ENCODE peak calls at places on chromosome 9, in six cellular contexts. D is HCT116, Z is transverse colon, S is prostate gland, J is endothelial cell of umbilical vein, P is GM12891. U is an unnamed sample.

GRCh38 chr9:8188720-8189407 is 389.3 kb upstream of the DMAC1 start:
- DNase-seq in S (no peak), D (no peak), Z (no peak), P (no peak), J (no peak), U (no peak)

GRCh38 chr9:16868706-16869105 is 1.8 kb downstream of the BNC2 start:
- DNase-seq in P (no peak), Z (no peak), D (no peak), S (no peak), J (no peak), U (no peak)

GRCh38 chr9:27407966-27408365 is 111.0 kb upstream of the EQTN start:
- DNase-seq in Z (no peak), J (peak), P (no peak), S (no peak), D (no peak), U (no peak)

GRCh38 chr9:91714020-91714721 is 235.9 kb downstream of the ROR2 start:
- DNase-seq in J (peak), D (peak), S (peak), Z (peak), P (no peak), U (no peak)

GRCh38 chr9:130073373-130073772 is 19.7 kb downstream of the GPR107 start:
- DNase-seq in J (peak), S (no peak), D (no peak), Z (no peak), P (no peak), U (no peak)

GRCh38 chr9:136057236-136058151 is 37.6 kb downstream of the NACC2 start:
- DNase-seq in Z (no peak), D (no peak), S (no peak), J (no peak), P (peak), U (peak)

GRCh38 chr9:27184556-27185351 is 75.7 kb downstream of the TEK start:
- DNase-seq in J (peak), D (no peak), P (no peak), S (no peak), Z (no peak), U (no peak)

GRCh38 chr9:34507556-34507955 is 15.2 kb downstream of the ENHO start:
- DNase-seq in P (no peak), D (no peak), Z (no peak), J (no peak), S (no peak), U (no peak)

GRCh38 chr9:126208359-126208758 is 118.3 kb upstream of the MVB12B start:
- DNase-seq in Z (no peak), J (no peak), D (no peak), S (no peak), P (no peak), U (no peak)

GRCh38 chr9:20252778-20253177 is 369.5 kb downstream of the MLLT3 start:
- DNase-seq in P (no peak), D (no peak), J (no peak), S (no peak), Z (no peak), U (no peak)
- TF ChIP-seq POLR2A in P (no peak), D (no peak), J (no peak), S (no peak), Z (no peak), U (no peak)

GRCh38 chr9:115604831-115605483 is 487.0 kb upstream of the TNC start:
- DNase-seq in P (no peak), J (no peak), Z (no peak), S (no peak), D (no peak), U (no peak)
- TF ChIP-seq POLR2AphosphoS5 in P (no peak), J (no peak), Z (no peak), S (no peak), D (no peak), U (no peak)

DNA sequence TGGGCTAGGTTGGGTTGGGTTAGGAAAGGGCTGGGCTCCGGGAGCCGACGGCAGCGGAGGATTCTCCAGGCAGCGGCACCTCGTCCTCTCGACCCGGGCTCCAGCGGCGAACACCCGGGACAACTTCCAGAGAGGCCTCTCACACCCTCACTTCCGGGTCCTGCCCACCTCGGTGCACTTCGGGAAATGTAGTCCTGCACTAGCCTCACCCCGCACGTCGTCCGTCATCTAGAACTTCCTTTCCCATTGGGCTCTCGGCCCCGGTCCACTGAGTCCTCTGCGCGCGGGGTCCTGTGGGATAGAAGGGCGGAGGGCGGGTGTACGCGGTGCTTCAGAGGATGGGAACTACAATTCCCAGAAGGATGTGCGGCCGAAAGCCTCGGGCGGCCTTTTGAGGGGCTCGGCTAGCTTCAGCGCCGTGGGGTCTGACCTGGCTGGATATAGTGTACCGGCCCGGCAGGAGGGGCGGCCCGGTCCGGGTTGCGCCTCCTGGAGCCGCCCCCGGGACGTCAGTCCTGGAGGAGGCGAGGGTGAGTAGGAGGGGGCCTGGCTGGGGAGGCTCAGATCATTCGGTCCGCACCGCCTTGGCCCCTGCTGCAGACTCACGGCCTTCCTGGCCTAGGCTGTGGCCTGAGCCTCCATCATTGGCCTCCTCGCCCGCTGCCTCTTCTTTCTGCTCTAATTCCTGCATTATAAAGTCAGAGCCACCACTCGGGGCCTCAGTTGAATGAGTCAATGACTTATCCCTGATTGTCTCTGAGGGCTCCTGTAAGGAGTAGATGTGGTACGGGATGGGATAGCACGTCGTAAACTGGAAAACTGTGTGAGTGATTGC is at the start of the genes ERP44 and INVS:
- DNase-seq in J (peak), S (peak), P (peak), Z (peak), D (peak), U (peak)
- TF ChIP-seq POLR2A in J (peak), S (peak), P (peak), Z (peak), D (peak), U (peak)

GRCh38 chr9:33329996-33330395 is 39.7 kb downstream of the NFX1 start:
- DNase-seq in J (peak), Z (peak), D (no peak), P (no peak), S (no peak), U (no peak)
- TF ChIP-seq POLR2AphosphoS5 in J (peak), Z (peak), D (no peak), P (no peak), S (no peak), U (no peak)

DNA sequence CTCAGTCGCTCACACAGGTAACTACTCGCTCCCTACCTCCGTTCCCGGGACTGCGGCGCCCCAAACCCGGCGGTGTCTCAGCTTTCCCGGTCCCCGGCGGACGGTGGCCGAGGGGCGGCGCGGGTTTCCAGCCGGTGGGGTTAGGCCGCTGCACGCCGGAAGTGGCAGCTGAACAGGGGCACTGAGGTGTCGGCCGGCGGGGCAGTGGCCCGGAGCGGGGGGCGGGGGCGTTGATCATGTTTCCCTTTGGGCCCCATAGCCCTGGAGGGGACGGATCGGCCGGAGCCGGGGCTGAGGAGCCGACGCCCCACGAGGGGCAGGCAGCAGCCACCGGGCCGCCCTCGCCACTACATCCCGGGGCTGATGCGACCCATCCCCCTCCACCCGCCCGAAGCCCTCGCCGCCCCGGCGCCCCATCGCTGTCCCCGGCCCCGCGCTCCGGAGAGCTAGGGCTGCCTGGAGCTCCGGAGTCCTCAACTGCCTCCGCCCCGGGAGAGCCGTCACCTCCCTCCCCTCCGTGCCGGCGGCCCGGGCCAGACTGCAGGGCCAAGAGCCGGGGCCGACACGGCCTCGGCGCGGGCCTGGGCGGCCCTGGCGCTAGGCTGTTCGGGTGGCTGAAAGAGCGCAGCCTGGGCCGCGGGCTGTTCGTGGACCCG is at the start of gene DCAF10:
- DNase-seq in D (peak), P (peak), Z (peak), S (peak), J (peak), U (peak)
- TF ChIP-seq POLR2A in D (peak), P (peak), Z (peak), S (peak), J (peak), U (peak)

DNA sequence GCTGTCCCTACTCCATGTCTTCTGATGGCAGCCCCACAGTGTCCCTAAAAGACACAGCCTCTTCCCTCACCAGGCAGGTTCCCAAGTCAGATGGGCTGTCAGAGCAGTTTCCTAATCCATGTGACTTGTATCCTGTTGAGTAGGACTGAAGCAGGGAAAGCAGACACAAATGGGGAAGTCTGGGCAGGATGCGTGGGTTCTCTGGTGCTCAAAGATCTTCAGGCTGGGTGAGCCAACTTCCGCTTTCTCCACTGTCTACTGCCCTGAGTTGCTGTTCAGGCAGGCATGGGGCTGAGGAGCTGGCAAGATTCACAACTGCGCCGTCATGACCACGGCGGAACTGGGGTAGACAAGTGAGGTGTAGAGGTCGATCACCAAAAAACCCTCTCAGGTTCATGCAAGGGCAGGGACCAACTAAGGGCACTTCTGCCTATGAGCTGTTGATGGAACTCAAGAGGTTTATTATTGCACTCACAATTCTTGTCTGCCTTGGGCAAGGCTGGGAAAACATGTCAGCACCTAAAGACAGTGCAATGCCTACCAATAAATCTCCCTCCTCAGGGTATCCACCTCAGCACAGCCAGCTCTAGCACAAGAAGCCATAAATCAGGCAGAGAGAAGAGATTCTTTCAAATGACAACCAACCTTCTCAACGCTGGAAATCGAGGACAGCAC is 83.4 kb downstream of the RAPGEF1 start:
- DNase-seq in P (no peak), S (peak), D (no peak), J (peak), Z (peak), U (no peak)
- TF ChIP-seq POLR2AphosphoS5 in P (no peak), S (peak), D (no peak), J (peak), Z (no peak), U (no peak)

GRCh38 chr9:97983524-97984187 is 515 bp downstream of the ANP32B start:
- DNase-seq in Z (peak), J (peak), P (peak), D (no peak), S (peak), U (peak)
- TF ChIP-seq POLR2A in Z (no peak), J (no peak), P (peak), D (peak), S (no peak), U (peak)

DNA sequence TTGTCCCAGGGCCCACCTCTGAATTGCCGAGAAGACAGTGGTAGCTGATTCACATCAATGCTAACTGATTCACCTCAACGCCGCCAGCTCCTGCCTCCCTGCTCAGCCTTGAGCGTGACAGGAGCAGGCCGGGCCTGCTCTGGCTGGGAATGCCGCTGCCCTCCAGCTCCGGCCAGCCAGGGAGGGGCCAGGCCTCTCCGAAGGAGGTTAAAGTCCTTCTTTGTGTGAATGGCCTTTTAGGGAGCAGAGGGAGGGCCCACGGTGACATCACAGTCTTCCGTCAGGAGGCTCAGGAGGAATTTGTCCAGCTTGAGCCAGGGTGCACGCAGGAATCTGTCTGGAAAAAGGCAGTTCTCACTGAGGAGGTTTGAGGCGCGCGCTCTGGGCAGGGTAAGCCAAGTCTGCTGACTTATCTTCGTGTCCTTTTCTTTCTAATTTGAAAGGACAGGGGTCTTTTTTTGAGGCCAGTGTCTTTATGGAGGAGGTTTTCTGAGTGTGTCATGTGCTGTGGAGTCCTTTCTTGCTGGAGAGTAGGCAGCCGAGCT is 82.7 kb downstream of the C9orf152 start:
- DNase-seq in Z (peak), P (no peak), J (peak), D (no peak), S (peak), U (no peak)
- TF ChIP-seq POLR2AphosphoS5 in Z (peak), P (no peak), J (no peak), D (no peak), S (peak), U (no peak)

U was measured in GM12892.